ENCODE peak calls at places on chromosomes 2 and 18, in six cellular contexts. W, G, E, L, S and P are unnamed samples.

GRCh38 chr18:24600076-24600654 is 139.7 kb downstream of the HRH4 start:
- DNase-seq in G (peak; percentile 75), W (no peak), S (peak; percentile 36), E (peak; percentile 50), L (peak; percentile 78), P (peak; percentile 82)

GRCh38 chr18:42053188-42053781 is 98.3 kb downstream of the PIK3C3 start:
- DNase-seq in E (peak; percentile 61), W (peak; percentile 4), L (peak; percentile 70), G (peak; percentile 62), S (peak; percentile 33), P (peak; percentile 77)

GRCh38 chr2:219286436-219287115 is 7.4 kb downstream of the DNAJB2 start:
- DNase-seq in S (no peak), E (no peak), W (no peak), L (peak; percentile 65), G (no peak), P (peak; percentile 41)

GRCh38 chr2:213010106-213010779 is 141.2 kb downstream of the IKZF2 start:
- DNase-seq in W (no peak), E (no peak), G (no peak), S (no peak), L (no peak), P (no peak)

GRCh38 chr18:49527631-49528327 is 34.1 kb upstream of the LIPG start:
- DNase-seq in E (no peak), G (no peak), L (no peak), S (no peak), W (no peak), P (no peak)

GRCh38 chr2:19171409-19171808 is 187.0 kb downstream of the OSR1 start:
- DNase-seq in G (no peak), S (no peak), L (no peak), E (no peak), W (no peak), P (no peak)

GRCh38 chr2:208496129-208496528 is 89.5 kb downstream of the PTH2R start:
- DNase-seq in W (no peak), S (no peak), E (no peak), L (no peak), G (no peak), P (no peak)

GRCh38 chr18:22551536-22552151 is 133.9 kb upstream of the CTAGE1 start:
- DNase-seq in S (peak; percentile 100), G (peak; percentile 92), E (no peak), W (no peak), L (peak; percentile 86), P (peak; percentile 53)

GRCh38 chr2:161306919-161307318 is 1.3 kb upstream of the PSMD14 start:
- DNase-seq in G (no peak), W (no peak), L (no peak), E (peak; percentile 18), S (no peak), P (no peak)

GRCh38 chr2:187544371-187545080 is 9.7 kb downstream of the TFPI start:
- DNase-seq in W (no peak), G (no peak), L (no peak), E (no peak), S (peak; percentile 61), P (no peak)

GRCh38 chr2:24888177-24888576 is 31.9 kb downstream of the ADCY3 start:
- DNase-seq in G (no peak), S (no peak), L (no peak), W (no peak), E (no peak), P (no peak)

GRCh38 chr2:150325656-150326055 is 161.8 kb downstream of the RND3 start:
- DNase-seq in S (peak; percentile 20), E (no peak), W (no peak), L (peak; percentile 25), G (peak; percentile 13), P (no peak)

GRCh38 chr2:59998324-59998723 is 555.1 kb downstream of the BCL11A start:
- DNase-seq in L (no peak), S (no peak), E (no peak), W (no peak), G (no peak), P (no peak)

GRCh38 chr2:134926231-134926931 is 7.8 kb downstream of the CCNT2 start:
- DNase-seq in G (peak; percentile 20), L (peak; percentile 27), E (peak; percentile 9), S (no peak), W (no peak), P (peak; percentile 13)

GRCh38 chr2:65796259-65796658 is 363.9 kb upstream of the SPRED2 start:
- DNase-seq in L (no peak), S (peak; percentile 6), G (no peak), W (no peak), E (no peak), P (no peak)

GRCh38 chr18:70931942-70932814 is 643.3 kb downstream of the SOCS6 start:
- DNase-seq in S (peak; percentile 6), W (no peak), G (peak; percentile 17), L (peak; percentile 59), E (peak; percentile 3), P (peak; percentile 57)

GRCh38 chr2:239800785-239801184 is 224.4 kb downstream of the NDUFA10 start:
- DNase-seq in S (no peak), G (no peak), W (no peak), L (no peak), E (no peak), P (no peak)

GRCh38 chr2:230582851-230583283 is 129.8 kb upstream of the CAB39 start:
- DNase-seq in E (no peak), L (peak; percentile 5), W (peak; percentile 88), S (peak; percentile 61), G (peak; percentile 21), P (no peak)

GRCh38 chr2:150110548-150110947 is 376.9 kb downstream of the RND3 start:
- DNase-seq in G (peak; percentile 67), L (no peak), S (no peak), E (no peak), W (no peak), P (no peak)

GRCh38 chr18:70296289-70296688 is 7.4 kb downstream of the SOCS6 start:
- DNase-seq in G (no peak), E (peak; percentile 75), W (no peak), L (no peak), S (no peak), P (no peak)

GRCh38 chr2:101012054-101012705 is 10.1 kb downstream of the RPL31 start:
- DNase-seq in W (peak; percentile 73), E (no peak), S (no peak), L (no peak), G (peak; percentile 11), P (no peak)

GRCh38 chr2:203720922-203721672 is 14.7 kb downstream of the CD28 start:
- DNase-seq in S (no peak), L (no peak), W (no peak), E (no peak), G (no peak), P (no peak)

GRCh38 chr2:62711832-62712494 is 6.5 kb downstream of the EHBP1 start:
- DNase-seq in L (no peak), E (no peak), W (no peak), S (no peak), G (no peak), P (no peak)
- H3K9ac ChIP-seq in L (no peak overlapping the region), E (no peak overlapping the region), W (no peak overlapping the region), S (no peak overlapping the region), G (no peak overlapping the region), P (no peak overlapping the region)

GRCh38 chr2:232522855-232523681 is 2.9 kb downstream of the PRSS56 start:
- DNase-seq in G (no peak), E (no peak), S (no peak), W (no peak), L (no peak), P (no peak)

GRCh38 chr2:232521524-232521923 is 1.3 kb downstream of the PRSS56 start:
- DNase-seq in S (no peak), G (no peak), W (no peak), L (no peak), E (no peak), P (no peak)

GRCh38 chr2:232523682-232524597 is 2.0 kb upstream of the CHRND start:
- DNase-seq in L (peak; percentile 15), E (peak; percentile 72), W (no peak), S (peak; percentile 6), G (peak; percentile 5), P (peak; percentile 51)

GRCh38 chr2:232521098-232521497 is 910 bp downstream of the PRSS56 start:
- DNase-seq in L (no peak), G (no peak), W (no peak), S (no peak), E (no peak), P (no peak)

DNA sequence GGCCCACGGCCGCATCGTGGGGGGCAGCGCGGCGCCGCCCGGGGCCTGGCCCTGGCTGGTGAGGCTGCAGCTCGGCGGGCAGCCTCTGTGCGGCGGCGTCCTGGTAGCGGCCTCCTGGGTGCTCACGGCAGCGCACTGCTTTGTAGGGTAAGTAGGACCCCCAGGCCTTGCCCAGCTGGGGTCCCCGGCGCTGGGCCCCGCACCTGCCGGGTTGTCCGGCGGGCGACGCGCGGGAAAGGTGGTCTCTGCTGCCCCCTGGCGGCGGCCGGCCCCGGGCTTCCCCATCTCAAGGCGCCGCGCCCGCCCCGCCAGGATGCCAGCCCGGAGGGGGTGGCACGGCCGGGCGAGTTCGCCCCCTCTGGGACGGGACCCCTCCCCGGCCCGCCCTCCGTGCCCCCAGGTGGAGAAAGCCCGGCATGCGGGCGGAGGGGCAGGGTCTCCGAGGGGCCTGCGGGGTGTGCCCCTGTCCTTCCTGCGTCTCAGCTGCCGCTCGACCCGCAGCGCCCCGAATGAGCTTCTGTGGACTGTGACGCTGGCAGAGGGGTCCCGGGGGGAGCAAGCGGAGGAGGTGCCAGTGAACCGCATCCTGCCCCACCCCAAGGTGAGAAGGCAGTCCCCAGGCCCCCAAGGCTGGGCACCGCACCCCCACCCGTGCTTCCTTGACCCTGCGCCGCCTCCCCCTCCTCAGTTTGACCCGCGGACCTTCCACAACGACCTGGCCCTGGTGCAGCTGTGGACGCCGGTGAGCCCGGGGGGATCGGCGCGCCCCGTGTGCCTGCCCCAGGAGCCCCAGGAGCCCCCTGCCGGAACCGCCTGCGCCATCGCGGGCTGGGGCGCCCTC is 2.0 kb downstream of the PRSS56 start:
- DNase-seq in L (no peak), W (no peak), E (peak; percentile 38), S (no peak), G (no peak), P (peak; percentile 67)
- H3K4me3 ChIP-seq in L (no peak overlapping the region), W (no peak overlapping the region), E (no peak overlapping the region), S (no peak overlapping the region), G (no peak overlapping the region), P (no peak overlapping the region)

DNA sequence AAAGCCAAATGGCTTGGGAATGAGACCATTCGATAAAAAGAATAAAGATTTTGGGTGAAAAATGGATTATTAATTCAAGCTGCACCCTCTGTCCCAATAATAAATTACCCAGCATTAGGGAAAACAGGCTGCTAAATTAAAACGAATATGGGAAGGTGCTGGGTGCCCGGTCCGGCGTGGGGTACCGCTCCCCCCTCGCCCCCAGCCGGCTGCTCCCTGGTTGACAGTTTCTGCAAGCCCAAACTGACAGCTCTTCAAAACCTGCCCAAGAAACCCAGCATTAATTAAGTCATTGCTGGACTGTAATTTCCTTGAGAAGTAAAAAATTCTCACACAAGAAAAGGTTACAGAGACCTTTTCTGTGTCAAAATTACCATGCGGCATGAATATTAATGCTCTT is 98.6 kb downstream of the PTGR3 start:
- DNase-seq in S (no peak), E (no peak), G (no peak), L (no peak), W (no peak), P (no peak)
- H3K9ac ChIP-seq in S (no peak overlapping the region), E (no peak overlapping the region), G (no peak overlapping the region), L (no peak overlapping the region), W (no peak overlapping the region), P (no peak overlapping the region)

DNA sequence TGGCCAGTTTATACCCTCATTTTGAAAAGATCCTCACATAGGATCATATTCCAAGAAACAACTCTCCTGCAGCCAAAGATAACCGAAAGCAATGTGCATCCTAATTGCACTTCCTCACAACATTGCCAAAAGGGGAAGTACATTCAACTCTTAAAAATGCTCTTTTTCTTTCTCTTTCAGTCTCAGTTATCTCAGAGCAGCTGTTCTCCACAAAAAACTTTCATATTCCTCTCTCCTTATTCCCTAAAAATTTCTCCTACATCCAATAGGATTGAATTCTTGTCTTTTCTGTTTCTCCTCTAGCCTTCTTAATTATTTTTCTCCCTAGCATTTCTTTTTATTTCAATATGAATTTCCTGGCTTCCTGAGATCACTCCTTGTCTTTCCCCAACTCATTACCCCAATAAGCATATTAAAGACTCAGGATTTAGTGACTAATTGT is 7.4 kb upstream of the VRK2 start:
- DNase-seq in S (peak; percentile 68), W (no peak), E (peak; percentile 61), L (peak; percentile 34), G (peak; percentile 75), P (peak; percentile 65)
- H3K4me3 ChIP-seq in S (no peak overlapping the region), W (peak overlapping the region; percentile 24), E (no peak overlapping the region), L (no peak overlapping the region), G (no peak overlapping the region), P (peak overlapping the region; percentile 61)